ENCODE peak calls at places on chromosomes 7 and 10, in four cellular contexts. One of them, this sample, is unnamed.
A peak's percentile ranks its signal among the peaks of the same experiment; 100 is the strongest.

GRCh38 chr10:129402459-129402858 is 64.6 kb upstream of the MGMT start:
- DNase-seq in Karpas-422: no peak
- DNase-seq in fibroblast of lung: no peak
- DNase-seq in IMR-90: no peak
- DNase-seq in this sample: no peak

GRCh38 chr10:122475130-122475529 is 13.8 kb downstream of the HTRA1 start:
- DNase-seq in Karpas-422: no peak
- DNase-seq in fibroblast of lung: no peak
- DNase-seq in IMR-90: no peak
- DNase-seq in this sample: no peak

GRCh38 chr7:27697861-27698430 is 35.3 kb upstream of the HIBADH start:
- DNase-seq in IMR-90: peak; percentile 49
- DNase-seq in fibroblast of lung: no peak
- DNase-seq in Karpas-422: peak; percentile 75
- DNase-seq in this sample: no peak

GRCh38 chr7:49279886-49280285 is 355.5 kb downstream of the CDC14C start:
- DNase-seq in Karpas-422: no peak
- DNase-seq in fibroblast of lung: no peak
- DNase-seq in IMR-90: no peak
- DNase-seq in this sample: no peak

GRCh38 chr7:111074772-111075152 is 16.2 kb upstream of the LRRN3 start:
- DNase-seq in fibroblast of lung: no peak
- DNase-seq in IMR-90: no peak
- DNase-seq in Karpas-422: no peak
- DNase-seq in this sample: no peak

GRCh38 chr7:32023353-32023752 is 46.9 kb downstream of the PDE1C start:
- DNase-seq in fibroblast of lung: no peak
- DNase-seq in IMR-90: no peak
- DNase-seq in Karpas-422: no peak
- DNase-seq in this sample: no peak

GRCh38 chr10:12597800-12598750 is 248.7 kb downstream of the CAMK1D start:
- DNase-seq in IMR-90: no peak
- DNase-seq in Karpas-422: no peak
- DNase-seq in fibroblast of lung: no peak
- DNase-seq in this sample: no peak

GRCh38 chr7:23434147-23434676 is 36.1 kb downstream of the IGF2BP3 start:
- DNase-seq in fibroblast of lung: no peak
- DNase-seq in Karpas-422: no peak
- DNase-seq in IMR-90: no peak
- DNase-seq in this sample: no peak

GRCh38 chr10:92268763-92269162 is 22.1 kb downstream of the CPEB3 start:
- DNase-seq in Karpas-422: no peak
- DNase-seq in IMR-90: no peak
- DNase-seq in fibroblast of lung: no peak
- DNase-seq in this sample: no peak

GRCh38 chr7:48274662-48275061 is 103.4 kb downstream of the ABCA13 start:
- DNase-seq in Karpas-422: no peak
- DNase-seq in IMR-90: peak; percentile 37
- DNase-seq in fibroblast of lung: no peak
- DNase-seq in this sample: no peak

GRCh38 chr7:22039696-22040095 is 94.0 kb upstream of the CDCA7L start:
- DNase-seq in Karpas-422: no peak
- DNase-seq in IMR-90: no peak
- DNase-seq in fibroblast of lung: no peak
- DNase-seq in this sample: no peak

GRCh38 chr7:76430836-76431235 is 6.1 kb downstream of the ZP3 start:
- DNase-seq in IMR-90: no peak
- DNase-seq in Karpas-422: no peak
- DNase-seq in fibroblast of lung: no peak
- DNase-seq in this sample: no peak

GRCh38 chr10:47299989-47300931 is at the start of gene GDF10:
- DNase-seq in IMR-90: no peak
- DNase-seq in fibroblast of lung: no peak
- DNase-seq in Karpas-422: no peak
- DNase-seq in this sample: no peak

GRCh38 chr7:84821671-84822534 is 365.0 kb downstream of the SEMA3D start:
- DNase-seq in Karpas-422: no peak
- DNase-seq in IMR-90: no peak
- DNase-seq in fibroblast of lung: no peak
- DNase-seq in this sample: no peak

GRCh38 chr10:59872892-59873463 is 33.4 kb downstream of the CCDC6 start:
- DNase-seq in Karpas-422: no peak
- DNase-seq in fibroblast of lung: peak; percentile 98
- DNase-seq in IMR-90: peak; percentile 97
- DNase-seq in this sample: no peak

GRCh38 chr10:119355930-119356329 is 148.6 kb downstream of the GRK5 start:
- DNase-seq in fibroblast of lung: no peak
- DNase-seq in Karpas-422: peak; percentile 81
- DNase-seq in IMR-90: no peak
- DNase-seq in this sample: no peak

GRCh38 chr10:125153693-125154490 is 6.5 kb downstream of the CTBP2 start:
- DNase-seq in Karpas-422: no peak
- DNase-seq in fibroblast of lung: no peak
- DNase-seq in IMR-90: peak; percentile 54
- DNase-seq in this sample: no peak

GRCh38 chr10:77949167-77949566 is 22.6 kb upstream of the DLG5 start:
- DNase-seq in IMR-90: peak; percentile 70
- DNase-seq in fibroblast of lung: peak; percentile 21
- DNase-seq in Karpas-422: no peak
- DNase-seq in this sample: no peak

GRCh38 chr10:114825513-114826253 is 4.1 kb downstream of the FHIP2A start:
- DNase-seq in IMR-90: peak; percentile 96
- DNase-seq in Karpas-422: peak; percentile 53
- DNase-seq in fibroblast of lung: peak; percentile 65
- DNase-seq in this sample: no peak

GRCh38 chr7:128937647-128938523 is at the start of gene IRF5:
- DNase-seq in fibroblast of lung: no peak
- DNase-seq in Karpas-422: peak; percentile 57
- DNase-seq in IMR-90: no peak
- DNase-seq in this sample: no peak

GRCh38 chr10:349081-349480 is 213.8 kb downstream of the ZMYND11 start:
- DNase-seq in IMR-90: no peak
- DNase-seq in fibroblast of lung: no peak
- DNase-seq in Karpas-422: no peak
- DNase-seq in this sample: no peak

GRCh38 chr10:80444124-80444523 is 10.0 kb upstream of the TSPAN14 start:
- DNase-seq in IMR-90: no peak
- DNase-seq in fibroblast of lung: no peak
- DNase-seq in Karpas-422: peak; percentile 26
- DNase-seq in this sample: no peak

GRCh38 chr7:103073989-103074518 is 542 bp downstream of the FBXL13 start:
- DNase-seq in IMR-90: no peak
- DNase-seq in fibroblast of lung: no peak
- DNase-seq in Karpas-422: no peak
- DNase-seq in this sample: no peak

GRCh38 chr7:519974-520458 is 370 bp upstream of the PDGFA start:
- DNase-seq in Karpas-422: peak; percentile 64
- DNase-seq in fibroblast of lung: peak; percentile 45
- DNase-seq in IMR-90: peak; percentile 36
- DNase-seq in this sample: peak; percentile 84

GRCh38 chr7:28984631-28985030 is 26.5 kb upstream of the TRIL start:
- DNase-seq in IMR-90: peak; percentile 85
- DNase-seq in Karpas-422: peak; percentile 12
- DNase-seq in fibroblast of lung: peak; percentile 91
- DNase-seq in this sample: no peak
- H3K9ac ChIP-seq in IMR-90: no peak overlapping the region
- H3K9ac ChIP-seq in Karpas-422: no peak overlapping the region
- H3K9ac ChIP-seq in fibroblast of lung: no peak overlapping the region
- H3K9ac ChIP-seq in this sample: no peak overlapping the region

DNA sequence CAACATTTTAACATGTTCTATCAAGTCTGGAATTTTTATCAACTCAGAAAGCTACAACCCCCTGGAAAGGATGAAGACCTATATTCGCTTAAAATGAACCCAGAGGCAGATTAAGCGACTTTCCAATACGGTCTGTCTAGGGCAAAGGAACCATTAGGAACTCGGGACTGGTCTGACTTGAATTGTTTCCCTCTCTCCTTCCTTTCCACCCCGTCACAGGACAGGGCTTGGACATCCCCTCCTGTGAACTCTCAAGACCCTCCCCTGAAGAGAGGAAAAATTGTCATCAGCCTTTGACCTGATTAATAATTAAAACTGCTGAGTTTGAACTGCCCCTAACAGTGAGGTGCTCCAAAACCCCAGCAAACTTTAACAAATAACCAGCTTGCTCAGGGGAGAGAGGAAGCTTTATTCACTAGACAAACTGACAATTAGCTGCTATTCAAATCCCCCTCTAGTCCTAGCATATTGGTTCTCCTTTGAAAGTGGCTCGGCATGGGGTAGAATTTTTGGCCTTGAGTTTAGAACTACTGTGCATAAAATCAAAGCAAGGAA is 22.5 kb upstream of the SLF2 start:
- DNase-seq in Karpas-422: no peak
- DNase-seq in IMR-90: no peak
- DNase-seq in fibroblast of lung: no peak
- DNase-seq in this sample: no peak
- H3K9ac ChIP-seq in Karpas-422: no peak overlapping the region
- H3K9ac ChIP-seq in IMR-90: peak overlapping the region; percentile 4
- H3K9ac ChIP-seq in fibroblast of lung: no peak overlapping the region
- H3K9ac ChIP-seq in this sample: no peak overlapping the region

GRCh38 chr10:29874604-29875269 is 184.6 kb downstream of the JCAD start:
- DNase-seq in IMR-90: no peak
- DNase-seq in fibroblast of lung: no peak
- DNase-seq in Karpas-422: no peak
- DNase-seq in this sample: no peak
- H3K9ac ChIP-seq in IMR-90: no peak overlapping the region
- H3K9ac ChIP-seq in fibroblast of lung: no peak overlapping the region
- H3K9ac ChIP-seq in Karpas-422: no peak overlapping the region
- H3K9ac ChIP-seq in this sample: no peak overlapping the region

DNA sequence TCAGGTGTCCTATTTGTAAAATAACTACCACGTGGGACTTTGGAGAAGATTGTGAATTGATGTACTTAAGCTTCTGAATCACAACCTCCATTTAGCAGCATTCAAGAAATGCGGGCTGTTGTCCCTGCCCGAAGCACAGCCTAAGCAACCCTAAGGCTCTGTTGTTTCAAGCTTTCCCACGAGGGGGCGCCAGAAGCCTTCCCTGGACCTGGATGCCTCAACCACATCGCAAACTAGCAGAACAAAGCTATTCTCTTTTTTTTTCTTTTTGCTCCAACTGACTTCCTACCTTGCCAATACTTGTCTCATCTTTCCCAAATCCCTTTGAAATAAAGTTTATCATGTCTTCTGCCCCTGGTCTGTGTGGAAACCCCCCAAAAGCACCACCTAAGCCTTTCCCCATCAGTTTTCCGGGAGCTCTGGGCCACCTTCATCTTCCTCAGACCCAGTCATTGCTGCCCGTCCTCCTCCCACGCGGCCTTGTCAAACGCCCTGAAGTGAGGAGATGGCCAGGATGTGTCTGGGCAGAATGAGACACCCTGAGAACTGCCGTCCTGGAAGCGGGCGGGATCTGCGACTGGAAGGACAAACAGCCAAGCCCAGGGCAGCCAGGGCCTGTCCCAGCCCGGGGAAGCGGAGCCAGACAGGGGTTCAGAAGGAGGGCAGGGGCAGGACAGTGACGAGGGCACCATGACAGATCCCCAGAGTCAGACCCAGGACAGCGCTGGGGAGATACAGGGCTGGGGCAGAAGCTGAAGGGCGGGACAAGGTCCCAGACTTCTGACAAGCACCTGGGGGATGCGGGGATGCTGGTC is 112.7 kb downstream of the SLIT1 start:
- DNase-seq in fibroblast of lung: peak; percentile 75
- DNase-seq in Karpas-422: peak; percentile 88
- DNase-seq in IMR-90: peak; percentile 71
- DNase-seq in this sample: peak; percentile 81
- H3K9ac ChIP-seq in fibroblast of lung: no peak overlapping the region
- H3K9ac ChIP-seq in Karpas-422: no peak overlapping the region
- H3K9ac ChIP-seq in IMR-90: no peak overlapping the region
- H3K9ac ChIP-seq in this sample: no peak overlapping the region

DNA sequence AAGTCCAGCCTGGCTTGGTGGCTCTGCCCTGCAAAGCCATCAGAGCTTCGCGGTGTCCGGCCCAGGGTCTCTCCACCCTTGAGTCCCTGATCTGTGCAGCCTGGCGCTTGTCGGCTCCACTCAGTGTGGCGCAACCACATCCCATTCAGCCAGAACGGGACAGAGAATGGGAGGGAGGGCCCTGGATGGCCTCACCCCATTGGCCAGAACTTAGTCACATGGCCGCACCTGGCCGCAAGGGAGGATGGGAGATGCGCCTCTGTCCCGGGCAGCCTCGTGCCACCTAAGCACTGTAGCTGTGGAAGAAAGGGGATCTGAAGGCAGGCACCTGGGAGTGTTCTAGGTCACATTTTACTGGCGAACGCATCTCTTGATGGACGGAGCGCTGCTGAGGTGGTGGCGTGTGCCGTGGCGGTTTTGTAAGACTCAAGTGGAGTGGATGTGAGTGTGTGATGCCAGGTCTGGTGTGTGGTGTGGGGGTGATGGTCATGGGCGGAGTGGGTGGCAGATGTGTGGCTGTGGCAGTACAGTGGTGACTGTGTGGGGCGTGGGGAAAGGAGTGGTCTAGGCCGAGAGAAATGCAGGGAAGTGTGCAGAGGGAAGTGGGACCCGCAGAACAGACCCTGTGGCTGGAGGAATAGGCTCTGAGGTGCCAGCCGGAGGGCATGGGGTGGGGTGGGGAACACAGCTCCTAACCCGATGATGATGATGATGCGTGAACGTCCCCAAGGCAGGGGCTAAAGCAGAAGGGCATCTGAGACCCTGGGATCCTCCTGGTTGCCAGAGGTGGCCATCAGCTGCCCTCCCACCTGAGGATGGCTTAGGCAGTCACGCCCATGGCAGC is 19.0 kb downstream of the CLEC2L start:
- DNase-seq in IMR-90: no peak
- DNase-seq in fibroblast of lung: no peak
- DNase-seq in Karpas-422: no peak
- DNase-seq in this sample: no peak
- H3K9ac ChIP-seq in IMR-90: no peak overlapping the region
- H3K9ac ChIP-seq in fibroblast of lung: no peak overlapping the region
- H3K9ac ChIP-seq in Karpas-422: no peak overlapping the region
- H3K9ac ChIP-seq in this sample: no peak overlapping the region

This sample was measured in DND-41.